ENCODE peak calls at places on chromosomes 5 and 9, in seven cellular contexts. One of them, this sample, is unnamed.

GRCh38 chr5:151098185-151098813 is 17.5 kb upstream of the TNIP1 start:
- DNase-seq in brain microvascular endothelial cell: no peak
- DNase-seq in lung: no peak
- DNase-seq in bronchial epithelial cell: no peak
- DNase-seq in BJ: no peak
- DNase-seq in aorta: no peak
- DNase-seq in CD8-positive, alpha-beta T cell: no peak
- DNase-seq in this sample: no peak

GRCh38 chr9:28317706-28318210 is 744.5 kb upstream of the C9orf72 start:
- DNase-seq in brain microvascular endothelial cell: no peak
- DNase-seq in lung: no peak
- DNase-seq in bronchial epithelial cell: no peak
- DNase-seq in BJ: no peak
- DNase-seq in aorta: no peak
- DNase-seq in CD8-positive, alpha-beta T cell: no peak
- DNase-seq in this sample: no peak

GRCh38 chr9:4425358-4426045 is 64.8 kb upstream of the SLC1A1 start:
- DNase-seq in brain microvascular endothelial cell: no peak
- DNase-seq in lung: no peak
- DNase-seq in bronchial epithelial cell: peak; percentile 54
- DNase-seq in BJ: no peak
- DNase-seq in aorta: no peak
- DNase-seq in CD8-positive, alpha-beta T cell: no peak
- DNase-seq in this sample: no peak

GRCh38 chr5:73296772-73297171 is 123.8 kb downstream of the TMEM174 start:
- DNase-seq in brain microvascular endothelial cell: peak; percentile 92
- DNase-seq in lung: no peak
- DNase-seq in bronchial epithelial cell: peak; percentile 46
- DNase-seq in BJ: no peak
- DNase-seq in aorta: no peak
- DNase-seq in CD8-positive, alpha-beta T cell: no peak
- DNase-seq in this sample: no peak

GRCh38 chr5:133256276-133256675 is 204.5 kb downstream of the HSPA4 start:
- DNase-seq in brain microvascular endothelial cell: no peak
- DNase-seq in lung: no peak
- DNase-seq in bronchial epithelial cell: no peak
- DNase-seq in BJ: no peak
- DNase-seq in aorta: no peak
- DNase-seq in CD8-positive, alpha-beta T cell: no peak
- DNase-seq in this sample: no peak

GRCh38 chr5:56161446-56161838 is 71.7 kb downstream of the ANKRD55 start:
- DNase-seq in brain microvascular endothelial cell: no peak
- DNase-seq in lung: no peak
- DNase-seq in bronchial epithelial cell: no peak
- DNase-seq in BJ: no peak
- DNase-seq in aorta: no peak
- DNase-seq in CD8-positive, alpha-beta T cell: no peak
- DNase-seq in this sample: no peak

GRCh38 chr9:72454871-72455471 is 66.4 kb upstream of the TMC1 start:
- DNase-seq in brain microvascular endothelial cell: no peak
- DNase-seq in lung: no peak
- DNase-seq in bronchial epithelial cell: no peak
- DNase-seq in BJ: no peak
- DNase-seq in aorta: no peak
- DNase-seq in CD8-positive, alpha-beta T cell: no peak
- DNase-seq in this sample: no peak

GRCh38 chr9:92432350-92432749 is 8.1 kb upstream of the OMD start:
- DNase-seq in brain microvascular endothelial cell: no peak
- DNase-seq in lung: no peak
- DNase-seq in bronchial epithelial cell: no peak
- DNase-seq in BJ: no peak
- DNase-seq in aorta: no peak
- DNase-seq in CD8-positive, alpha-beta T cell: no peak
- DNase-seq in this sample: no peak

GRCh38 chr9:105216440-105217178 is 27.8 kb upstream of the SLC44A1 start:
- DNase-seq in brain microvascular endothelial cell: no peak
- DNase-seq in lung: no peak
- DNase-seq in bronchial epithelial cell: no peak
- DNase-seq in BJ: no peak
- DNase-seq in aorta: no peak
- DNase-seq in CD8-positive, alpha-beta T cell: no peak
- DNase-seq in this sample: no peak

GRCh38 chr5:95963650-95964410 is 2.2 kb upstream of the ELL2 start:
- DNase-seq in brain microvascular endothelial cell: peak; percentile 40
- DNase-seq in lung: no peak
- DNase-seq in bronchial epithelial cell: peak; percentile 90
- DNase-seq in BJ: no peak
- DNase-seq in aorta: no peak
- DNase-seq in CD8-positive, alpha-beta T cell: no peak
- DNase-seq in this sample: no peak

GRCh38 chr5:54180616-54181015 is 129.8 kb downstream of the ARL15 start:
- DNase-seq in brain microvascular endothelial cell: peak; percentile 12
- DNase-seq in lung: no peak
- DNase-seq in bronchial epithelial cell: no peak
- DNase-seq in BJ: peak; percentile 40
- DNase-seq in aorta: no peak
- DNase-seq in CD8-positive, alpha-beta T cell: no peak
- DNase-seq in this sample: no peak

GRCh38 chr9:89171693-89172092 is 6.9 kb downstream of the SHC3 start:
- DNase-seq in brain microvascular endothelial cell: no peak
- DNase-seq in lung: no peak
- DNase-seq in bronchial epithelial cell: peak; percentile 12
- DNase-seq in BJ: no peak
- DNase-seq in aorta: no peak
- DNase-seq in CD8-positive, alpha-beta T cell: no peak
- DNase-seq in this sample: peak; percentile 56

GRCh38 chr9:105198023-105198422 is 46.4 kb upstream of the SLC44A1 start:
- DNase-seq in brain microvascular endothelial cell: no peak
- DNase-seq in lung: no peak
- DNase-seq in bronchial epithelial cell: no peak
- DNase-seq in BJ: no peak
- DNase-seq in aorta: no peak
- DNase-seq in CD8-positive, alpha-beta T cell: no peak
- DNase-seq in this sample: peak; percentile 39

GRCh38 chr5:173090626-173091025 is 34.5 kb downstream of the CREBRF start:
- DNase-seq in brain microvascular endothelial cell: no peak
- DNase-seq in lung: no peak
- DNase-seq in bronchial epithelial cell: no peak
- DNase-seq in BJ: no peak
- DNase-seq in aorta: no peak
- DNase-seq in CD8-positive, alpha-beta T cell: no peak
- DNase-seq in this sample: no peak

GRCh38 chr5:2007906-2008437 is 125.2 kb upstream of the IRX4 start:
- DNase-seq in brain microvascular endothelial cell: no peak
- DNase-seq in lung: peak; percentile 50
- DNase-seq in bronchial epithelial cell: no peak
- DNase-seq in BJ: no peak
- DNase-seq in aorta: no peak
- DNase-seq in CD8-positive, alpha-beta T cell: no peak
- DNase-seq in this sample: peak; percentile 71

GRCh38 chr9:95108777-95109176 is 208.7 kb downstream of the FANCC start:
- DNase-seq in brain microvascular endothelial cell: no peak
- DNase-seq in lung: no peak
- DNase-seq in bronchial epithelial cell: no peak
- DNase-seq in BJ: no peak
- DNase-seq in aorta: no peak
- DNase-seq in CD8-positive, alpha-beta T cell: no peak
- DNase-seq in this sample: no peak

GRCh38 chr5:54610197-54610898 is 92.8 kb downstream of the SNX18 start:
- DNase-seq in brain microvascular endothelial cell: no peak
- DNase-seq in lung: no peak
- DNase-seq in bronchial epithelial cell: peak; percentile 20
- DNase-seq in BJ: no peak
- DNase-seq in aorta: no peak
- DNase-seq in CD8-positive, alpha-beta T cell: no peak
- DNase-seq in this sample: no peak

GRCh38 chr5:117266237-117266725 is 691.7 kb upstream of the SEMA6A start:
- DNase-seq in brain microvascular endothelial cell: peak; percentile 24
- DNase-seq in lung: no peak
- DNase-seq in bronchial epithelial cell: peak; percentile 38
- DNase-seq in BJ: no peak
- DNase-seq in aorta: no peak
- DNase-seq in CD8-positive, alpha-beta T cell: no peak
- DNase-seq in this sample: no peak

GRCh38 chr9:116361558-116361957 is 208.0 kb downstream of the PAPPA start:
- DNase-seq in brain microvascular endothelial cell: no peak
- DNase-seq in lung: no peak
- DNase-seq in bronchial epithelial cell: no peak
- DNase-seq in BJ: no peak
- DNase-seq in aorta: no peak
- DNase-seq in CD8-positive, alpha-beta T cell: no peak
- DNase-seq in this sample: no peak

GRCh38 chr5:123929055-123929474 is 417.1 kb downstream of the CSNK1G3 start:
- DNase-seq in brain microvascular endothelial cell: no peak
- DNase-seq in lung: no peak
- DNase-seq in bronchial epithelial cell: no peak
- DNase-seq in BJ: no peak
- DNase-seq in aorta: no peak
- DNase-seq in CD8-positive, alpha-beta T cell: no peak
- DNase-seq in this sample: no peak

GRCh38 chr9:973295-973842 is 3.1 kb upstream of the DMRT3 start:
- DNase-seq in brain microvascular endothelial cell: no peak
- DNase-seq in lung: no peak
- DNase-seq in bronchial epithelial cell: no peak
- DNase-seq in BJ: no peak
- DNase-seq in aorta: no peak
- DNase-seq in CD8-positive, alpha-beta T cell: no peak
- DNase-seq in this sample: no peak

GRCh38 chr9:970310-971002 is 6.0 kb upstream of the DMRT3 start:
- DNase-seq in brain microvascular endothelial cell: no peak
- DNase-seq in lung: no peak
- DNase-seq in bronchial epithelial cell: no peak
- DNase-seq in BJ: no peak
- DNase-seq in aorta: no peak
- DNase-seq in CD8-positive, alpha-beta T cell: no peak
- DNase-seq in this sample: peak; percentile 88

GRCh38 chr9:972512-973294 is 3.8 kb upstream of the DMRT3 start:
- DNase-seq in brain microvascular endothelial cell: no peak
- DNase-seq in lung: no peak
- DNase-seq in bronchial epithelial cell: no peak
- DNase-seq in BJ: no peak
- DNase-seq in aorta: no peak
- DNase-seq in CD8-positive, alpha-beta T cell: no peak
- DNase-seq in this sample: peak; percentile 75

GRCh38 chr9:969693-970309 is 6.7 kb upstream of the DMRT3 start:
- DNase-seq in brain microvascular endothelial cell: no peak
- DNase-seq in lung: no peak
- DNase-seq in bronchial epithelial cell: no peak
- DNase-seq in BJ: no peak
- DNase-seq in aorta: no peak
- DNase-seq in CD8-positive, alpha-beta T cell: no peak
- DNase-seq in this sample: peak; percentile 79

DNA sequence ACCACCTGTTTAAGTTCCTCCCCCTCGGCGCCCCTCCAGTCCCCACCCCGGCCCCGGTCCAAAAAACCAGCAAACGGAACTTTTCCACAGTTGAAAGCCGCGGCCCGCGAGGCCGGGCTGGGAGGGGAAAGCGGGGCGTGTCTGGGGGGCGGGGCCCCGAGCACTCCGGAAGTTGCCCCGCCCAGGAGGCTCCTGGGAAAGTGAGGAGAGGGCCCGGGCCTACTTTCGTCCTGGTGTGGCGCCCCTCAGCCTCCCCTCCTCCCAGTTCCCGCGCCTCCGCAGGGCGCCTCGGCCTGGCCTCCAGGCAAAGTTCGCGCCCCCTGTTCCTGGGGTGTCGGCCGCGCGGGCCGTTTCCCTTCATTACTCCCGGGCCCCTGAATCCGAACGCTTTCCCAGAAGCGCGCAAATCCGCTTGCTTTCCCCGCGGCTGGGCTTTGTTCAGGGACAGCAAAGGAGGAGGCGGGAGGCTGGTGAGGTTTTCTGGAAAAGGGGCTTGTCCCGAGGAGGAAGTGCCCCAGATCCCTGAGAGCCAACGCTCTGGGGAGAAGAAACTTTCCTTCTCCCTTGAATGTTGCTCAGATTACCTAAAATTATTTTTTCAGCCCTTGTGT is 4.4 kb upstream of the DMRT3 start:
- DNase-seq in brain microvascular endothelial cell: no peak
- DNase-seq in lung: no peak
- DNase-seq in bronchial epithelial cell: no peak
- DNase-seq in BJ: no peak
- DNase-seq in aorta: no peak
- DNase-seq in CD8-positive, alpha-beta T cell: no peak
- DNase-seq in this sample: peak; percentile 98
- H3K27me3 ChIP-seq in brain microvascular endothelial cell: peaks cover 93% of the 10 kb centered on the region
- H3K27me3 ChIP-seq in lung: peaks cover 32% of the 10 kb centered on the region
- H3K27me3 ChIP-seq in bronchial epithelial cell: peaks cover 23% of the 10 kb centered on the region
- H3K27me3 ChIP-seq in BJ: peaks cover 54% of the 10 kb centered on the region
- H3K27me3 ChIP-seq in aorta: no peaks in the 10 kb centered on the region
- H3K27me3 ChIP-seq in CD8-positive, alpha-beta T cell: peaks cover 38% of the 10 kb centered on the region
- H3K27me3 ChIP-seq in this sample: peaks cover 97% of the 10 kb centered on the region

GRCh38 chr5:67536892-67537291 is 340.3 kb upstream of the CD180 start:
- DNase-seq in brain microvascular endothelial cell: no peak
- DNase-seq in lung: no peak
- DNase-seq in bronchial epithelial cell: no peak
- DNase-seq in BJ: no peak
- DNase-seq in aorta: no peak
- DNase-seq in CD8-positive, alpha-beta T cell: no peak
- DNase-seq in this sample: no peak
- H3K4me3 ChIP-seq in brain microvascular endothelial cell: no peak overlapping the region
- H3K4me3 ChIP-seq in lung: no peak overlapping the region
- H3K4me3 ChIP-seq in bronchial epithelial cell: no peak overlapping the region
- H3K4me3 ChIP-seq in BJ: no peak overlapping the region
- H3K4me3 ChIP-seq in aorta: no peak overlapping the region
- H3K4me3 ChIP-seq in CD8-positive, alpha-beta T cell: no peak overlapping the region
- H3K4me3 ChIP-seq in this sample: no peak overlapping the region

GRCh38 chr5:87399720-87400119 is 13.0 kb downstream of the CCNH start:
- DNase-seq in brain microvascular endothelial cell: no peak
- DNase-seq in lung: no peak
- DNase-seq in bronchial epithelial cell: no peak
- DNase-seq in BJ: no peak
- DNase-seq in aorta: no peak
- DNase-seq in CD8-positive, alpha-beta T cell: no peak
- DNase-seq in this sample: no peak
- H3K36me3 ChIP-seq in brain microvascular endothelial cell: peaks cover 46% of the 10 kb centered on the region
- H3K36me3 ChIP-seq in lung: peaks cover 24% of the 10 kb centered on the region
- H3K36me3 ChIP-seq in bronchial epithelial cell: peaks cover 14% of the 10 kb centered on the region
- H3K36me3 ChIP-seq in BJ: peaks cover 5% of the 10 kb centered on the region
- H3K36me3 ChIP-seq in aorta: peaks cover 8% of the 10 kb centered on the region
- H3K36me3 ChIP-seq in CD8-positive, alpha-beta T cell: peaks cover 46% of the 10 kb centered on the region
- H3K36me3 ChIP-seq in this sample: peaks cover 22% of the 10 kb centered on the region

GRCh38 chr5:180140627-180141006 is 68.4 kb downstream of the RASGEF1C start:
- DNase-seq in brain microvascular endothelial cell: no peak
- DNase-seq in lung: no peak
- DNase-seq in bronchial epithelial cell: no peak
- DNase-seq in BJ: no peak
- DNase-seq in aorta: peak; percentile 23
- DNase-seq in CD8-positive, alpha-beta T cell: no peak
- DNase-seq in this sample: peak; percentile 48

GRCh38 chr5:180141068-180141660 is 67.8 kb downstream of the RASGEF1C start:
- DNase-seq in brain microvascular endothelial cell: no peak
- DNase-seq in lung: no peak
- DNase-seq in bronchial epithelial cell: no peak
- DNase-seq in BJ: no peak
- DNase-seq in aorta: peak; percentile 23
- DNase-seq in CD8-positive, alpha-beta T cell: no peak
- DNase-seq in this sample: no peak

GRCh38 chr5:180142008-180142803 is 66.8 kb downstream of the RASGEF1C start:
- DNase-seq in brain microvascular endothelial cell: no peak
- DNase-seq in lung: no peak
- DNase-seq in bronchial epithelial cell: no peak
- DNase-seq in BJ: no peak
- DNase-seq in aorta: no peak
- DNase-seq in CD8-positive, alpha-beta T cell: no peak
- DNase-seq in this sample: peak; percentile 23

GRCh38 chr5:180143656-180144364 is 65.2 kb downstream of the RASGEF1C start:
- DNase-seq in brain microvascular endothelial cell: no peak
- DNase-seq in lung: no peak
- DNase-seq in bronchial epithelial cell: no peak
- DNase-seq in BJ: no peak
- DNase-seq in aorta: no peak
- DNase-seq in CD8-positive, alpha-beta T cell: no peak
- DNase-seq in this sample: peak; percentile 28

GRCh38 chr5:180142824-180143610 is 66.0 kb downstream of the RASGEF1C start:
- DNase-seq in brain microvascular endothelial cell: no peak
- DNase-seq in lung: no peak
- DNase-seq in bronchial epithelial cell: no peak
- DNase-seq in BJ: no peak
- DNase-seq in aorta: no peak
- DNase-seq in CD8-positive, alpha-beta T cell: no peak
- DNase-seq in this sample: peak; percentile 36
- H3K27me3 ChIP-seq in brain microvascular endothelial cell: no peaks in the 10 kb centered on the region
- H3K27me3 ChIP-seq in lung: no peaks in the 10 kb centered on the region
- H3K27me3 ChIP-seq in bronchial epithelial cell: no peaks in the 10 kb centered on the region
- H3K27me3 ChIP-seq in BJ: no peaks in the 10 kb centered on the region
- H3K27me3 ChIP-seq in aorta: no peaks in the 10 kb centered on the region
- H3K27me3 ChIP-seq in CD8-positive, alpha-beta T cell: no peaks in the 10 kb centered on the region
- H3K27me3 ChIP-seq in this sample: no peaks in the 10 kb centered on the region

This sample was measured in H7.